ENCODE peak calls at places on chromosomes 5 and 9, in eight cellular contexts. J, L, H, Y, T, F, C and N are unnamed samples. For H3K4me1, the result is how much of the 10 kb centered on the place peaks cover.

GRCh38 chr9:122076117-122076516 is 17.0 kb downstream of the TTLL11 start:
- DNase-seq in J (no peak), L (no peak), H (no peak), Y (no peak), T (no peak), F (no peak), C (peak), N (no peak)

GRCh38 chr9:129482521-129483466 is 138.1 kb downstream of the C9orf50 start:
- DNase-seq in J (no peak), L (peak), H (no peak), Y (peak), T (peak), F (no peak), C (peak), N (peak)

GRCh38 chr5:59097116-59097515 is 514.2 kb downstream of the RAB3C start:
- DNase-seq in J (no peak), L (peak), H (no peak), Y (no peak), T (no peak), F (no peak), C (no peak), N (no peak)

GRCh38 chr9:135244751-135245221 is 157.3 kb downstream of the OLFM1 start:
- DNase-seq in J (no peak), L (no peak), H (no peak), Y (peak), T (peak), F (no peak), C (peak), N (no peak)

GRCh38 chr5:6849569-6849968 is 136.3 kb downstream of the TENT4A start:
- DNase-seq in J (no peak), L (no peak), H (no peak), Y (no peak), T (no peak), F (no peak), C (no peak), N (peak)

GRCh38 chr5:147859962-147860640 is 18.4 kb upstream of the SCGB3A2 start:
- DNase-seq in J (no peak), L (no peak), H (no peak), Y (no peak), T (no peak), F (no peak), C (no peak), N (no peak)

GRCh38 chr5:85049020-85049419 is 664.3 kb upstream of the EDIL3 start:
- DNase-seq in J (no peak), L (peak), H (no peak), Y (no peak), T (no peak), F (no peak), C (no peak), N (no peak)

GRCh38 chr5:172641359-172642045 is 439 bp downstream of the NEURL1B start:
- DNase-seq in J (no peak), L (no peak), H (no peak), Y (no peak), T (peak), F (no peak), C (no peak), N (no peak)

GRCh38 chr9:15468113-15468512 is 42.7 kb downstream of the PSIP1 start:
- DNase-seq in J (no peak), L (no peak), H (no peak), Y (no peak), T (no peak), F (no peak), C (no peak), N (no peak)

GRCh38 chr5:78236046-78236445 is 58.5 kb downstream of the AP3B1 start:
- DNase-seq in J (no peak), L (no peak), H (no peak), Y (no peak), T (no peak), F (no peak), C (no peak), N (no peak)

GRCh38 chr9:132020272-132020671 is 59.4 kb downstream of the MED27 start:
- DNase-seq in J (no peak), L (no peak), H (no peak), Y (no peak), T (no peak), F (no peak), C (no peak), N (no peak)

GRCh38 chr9:23492126-23493002 is 333.7 kb downstream of the ELAVL2 start:
- DNase-seq in J (no peak), L (peak), H (peak), Y (no peak), T (no peak), F (peak), C (no peak), N (no peak)

GRCh38 chr5:17180330-17180843 is 37.0 kb upstream of the BASP1 start:
- DNase-seq in J (no peak), L (no peak), H (no peak), Y (no peak), T (no peak), F (no peak), C (no peak), N (no peak)

GRCh38 chr5:142871056-142871879 is 101.1 kb downstream of the ARHGAP26 start:
- DNase-seq in J (no peak), L (no peak), H (no peak), Y (peak), T (no peak), F (no peak), C (no peak), N (no peak)

GRCh38 chr5:150801117-150801927 is 22.8 kb downstream of the SMIM3 start:
- DNase-seq in J (peak), L (peak), H (peak), Y (no peak), T (no peak), F (peak), C (peak), N (peak)
- H3K4me3 ChIP-seq in J (no peak), L (peak), H (peak), Y (peak), T (peak), F (no peak), C (peak), N (no peak)

DNA sequence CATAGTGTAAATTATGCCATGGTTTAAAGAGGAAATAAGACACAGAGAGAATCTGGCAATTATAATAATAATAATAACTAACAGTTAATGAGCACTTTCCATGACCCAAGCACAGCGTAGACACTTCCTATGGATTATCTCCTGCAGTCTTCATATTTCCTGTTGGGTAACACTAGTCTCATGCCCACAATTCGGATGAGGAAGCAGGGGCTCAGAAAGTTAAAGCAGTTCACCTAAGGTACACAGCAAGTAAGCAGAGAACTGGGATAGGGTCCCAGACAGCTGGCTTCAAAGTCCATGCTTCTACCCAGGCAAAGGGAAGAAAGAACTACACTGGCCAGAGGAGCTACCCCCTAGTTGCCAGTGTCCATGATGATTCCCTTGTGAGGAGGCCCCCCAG is 27.9 kb upstream of the TGFBI start:
- DNase-seq in J (no peak), L (peak), H (no peak), Y (no peak), T (no peak), F (no peak), C (no peak), N (no peak)
- H3K27ac ChIP-seq in J (no peak), L (no peak), H (no peak), Y (no peak), T (no peak), F (no peak), C (no peak), N (no peak)

DNA sequence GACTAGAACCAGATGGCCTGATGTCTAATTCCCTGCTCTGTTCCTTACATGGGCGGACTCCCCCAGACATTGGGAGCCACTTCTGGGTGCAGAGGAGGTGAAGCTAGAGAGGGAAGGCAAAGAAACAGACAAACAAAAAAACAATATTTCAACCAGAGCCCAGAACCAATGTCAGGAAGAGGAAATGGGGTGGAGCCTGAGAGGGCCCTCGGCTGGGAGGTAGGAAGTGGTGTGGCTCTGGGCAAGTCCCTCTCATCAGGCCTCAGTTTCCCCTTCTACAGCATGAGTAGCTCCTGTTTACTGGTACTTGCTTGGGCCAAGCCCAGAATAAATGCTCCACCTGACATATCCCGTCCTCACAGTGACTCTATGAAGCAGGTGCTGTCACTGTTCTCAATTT is 11.1 kb downstream of the SH2D3C start:
- DNase-seq in J (no peak), L (no peak), H (no peak), Y (no peak), T (no peak), F (no peak), C (no peak), N (no peak)
- H3K4me1 ChIP-seq in J (under half), L (under half), H (under half), Y (under half), T (half or more), F (under half), C (under half), N (half or more)

GRCh38 chr9:92727716-92728700 is 36.6 kb downstream of the BICD2 start:
- DNase-seq in J (no peak), L (no peak), H (no peak), Y (no peak), T (no peak), F (no peak), C (no peak), N (no peak)
- H3K4me3 ChIP-seq in J (no peak), L (no peak), H (no peak), Y (no peak), T (no peak), F (peak), C (no peak), N (no peak)

DNA sequence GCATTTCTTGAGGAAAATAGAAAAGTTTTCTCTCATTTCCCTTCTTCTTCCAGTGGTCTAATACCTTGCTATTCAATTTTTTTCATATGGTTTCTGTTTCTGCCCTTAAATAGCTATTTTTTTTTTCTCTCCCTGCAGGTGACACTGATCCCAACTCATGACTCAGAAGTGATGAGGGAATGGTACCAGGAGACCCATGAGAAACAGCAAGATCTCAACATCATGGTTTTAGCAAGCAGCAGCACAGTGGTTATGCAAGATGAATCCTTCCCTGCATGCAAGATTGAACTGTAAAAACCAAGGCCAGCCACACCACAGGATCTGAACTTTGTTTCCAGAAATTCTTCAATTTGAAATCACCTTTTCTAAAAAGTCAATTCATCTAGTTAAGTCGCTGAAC is 97.7 kb downstream of the MAP1B start:
- DNase-seq in J (no peak), L (no peak), H (no peak), Y (no peak), T (no peak), F (no peak), C (no peak), N (no peak)
- H3K27ac ChIP-seq in J (no peak), L (no peak), H (no peak), Y (no peak), T (no peak), F (no peak), C (no peak), N (no peak)

GRCh38 chr5:132229236-132229635 is 1.6 kb upstream of the P4HA2 start:
- DNase-seq in J (no peak), L (no peak), H (no peak), Y (no peak), T (no peak), F (no peak), C (no peak), N (no peak)
- H3K4me1 ChIP-seq in J (under half), L (under half), H (under half), Y (under half), T (under half), F (under half), C (under half), N (under half)

GRCh38 chr5:38287124-38287523 is 28.8 kb downstream of the EGFLAM start:
- DNase-seq in J (no peak), L (no peak), H (no peak), Y (no peak), T (no peak), F (no peak), C (no peak), N (no peak)

GRCh38 chr5:38291355-38291754 is 33.0 kb downstream of the EGFLAM start:
- DNase-seq in J (no peak), L (no peak), H (no peak), Y (no peak), T (no peak), F (no peak), C (no peak), N (no peak)

GRCh38 chr5:38292228-38292627 is 33.9 kb downstream of the EGFLAM start:
- DNase-seq in J (no peak), L (no peak), H (no peak), Y (no peak), T (no peak), F (no peak), C (no peak), N (no peak)

GRCh38 chr5:38290028-38290653 is 31.8 kb downstream of the EGFLAM start:
- DNase-seq in J (no peak), L (no peak), H (no peak), Y (no peak), T (no peak), F (no peak), C (no peak), N (no peak)

GRCh38 chr5:38289457-38289856 is 31.1 kb downstream of the EGFLAM start:
- DNase-seq in J (no peak), L (no peak), H (no peak), Y (no peak), T (no peak), F (no peak), C (no peak), N (no peak)
- H3K4me3 ChIP-seq in J (no peak), L (no peak), H (no peak), Y (no peak), T (no peak), F (no peak), C (no peak), N (no peak)

DNA sequence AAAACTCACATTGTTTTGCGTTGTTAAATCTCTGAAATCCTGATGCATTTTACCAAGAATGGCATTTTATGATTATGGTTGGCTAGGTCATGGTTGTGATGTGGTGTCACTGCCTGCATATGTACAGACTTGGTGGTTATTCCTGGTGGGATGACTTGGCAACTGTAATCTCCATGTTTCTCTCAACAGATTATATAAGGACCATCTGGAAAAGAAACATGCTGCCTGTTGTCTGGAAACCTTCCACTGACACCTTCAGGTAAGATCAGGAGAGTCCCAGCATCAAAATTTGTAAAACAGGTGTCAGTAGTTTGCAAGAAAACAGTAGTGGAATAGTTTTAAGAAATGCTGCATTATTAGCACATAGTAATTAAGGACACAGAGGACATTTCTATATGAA is 3.0 kb upstream of the ACER2 start:
- DNase-seq in J (no peak), L (no peak), H (no peak), Y (no peak), T (no peak), F (no peak), C (no peak), N (no peak)
- H3K27ac ChIP-seq in J (no peak), L (no peak), H (no peak), Y (peak), T (no peak), F (no peak), C (no peak), N (no peak)

GRCh38 chr5:14399054-14399657 is 182.4 kb upstream of the OTULINL start:
- DNase-seq in J (no peak), L (peak), H (peak), Y (no peak), T (no peak), F (peak), C (no peak), N (no peak)
- H3K4me1 ChIP-seq in J (under half), L (under half), H (under half), Y (under half), T (under half), F (under half), C (under half), N (under half)